ENCODE peak calls at places on chromosomes 7 and 10, in eight cellular contexts. L is aorta, U is mesendoderm, R is right lobe of liver, Y is HCT116, C is left ventricle myocardium inferior, J is Panc1, E is breast epithelium. N is an unnamed sample. For H3K36me3, the result is how much of the 10 kb centered on the place peaks cover.

GRCh38 chr10:63414481-63415260 is 51.1 kb downstream of the JMJD1C start:
- DNase-seq in C (no peak), L (no peak), U (no peak), Y (no peak), R (no peak), J (no peak), E (no peak), N (no peak)

GRCh38 chr10:95031659-95032058 is 37.6 kb downstream of the CYP2C8 start:
- DNase-seq in L (no peak), R (no peak), J (no peak), Y (no peak), E (no peak), C (no peak), U (peak), N (no peak)

GRCh38 chr7:44966731-44967538 is 11.9 kb downstream of the MYO1G start:
- DNase-seq in C (no peak), U (no peak), R (peak), L (peak), J (no peak), E (no peak), Y (no peak), N (no peak)

GRCh38 chr10:124614003-124614659 is 130.0 kb downstream of the FAM53B start:
- DNase-seq in R (no peak), L (no peak), E (no peak), Y (no peak), J (no peak), U (no peak), C (no peak), N (no peak)

GRCh38 chr10:11024596-11024995 is 6.9 kb downstream of the CELF2 start:
- DNase-seq in E (no peak), U (no peak), C (no peak), L (no peak), Y (no peak), J (no peak), R (no peak), N (no peak)

GRCh38 chr10:60387531-60387930 is 2.1 kb downstream of the ANK3 start:
- DNase-seq in C (no peak), E (no peak), U (no peak), J (no peak), Y (no peak), L (no peak), R (no peak), N (no peak)

GRCh38 chr7:112930787-112931186 is 140.6 kb upstream of the TMEM168 start:
- DNase-seq in L (no peak), J (no peak), C (no peak), U (no peak), Y (no peak), R (no peak), E (no peak), N (no peak)

GRCh38 chr10:127302343-127302742 is 106.0 kb upstream of the INSYN2A start:
- DNase-seq in Y (no peak), E (no peak), J (no peak), C (no peak), R (no peak), L (no peak), U (no peak), N (no peak)

GRCh38 chr10:61411651-61412050 is 41.5 kb downstream of the TMEM26 start:
- DNase-seq in J (no peak), E (no peak), L (no peak), R (no peak), C (no peak), U (no peak), Y (no peak), N (no peak)

GRCh38 chr10:118017850-118018249 is 28.9 kb downstream of the RAB11FIP2 start:
- DNase-seq in E (no peak), R (no peak), J (no peak), U (peak), C (no peak), Y (no peak), L (no peak), N (peak)

GRCh38 chr10:644943-645334 is 44.5 kb downstream of the DIP2C start:
- DNase-seq in Y (no peak), J (no peak), C (no peak), R (no peak), E (no peak), L (no peak), U (no peak), N (no peak)

GRCh38 chr10:30980951-30981616 is 50.6 kb downstream of the ZNF438 start:
- DNase-seq in Y (no peak), R (peak), J (no peak), C (peak), L (no peak), E (no peak), U (no peak), N (no peak)

GRCh38 chr7:96832107-96832506 is 122.5 kb upstream of the SEM1 start:
- DNase-seq in L (no peak), R (no peak), C (no peak), J (no peak), U (no peak), Y (no peak), E (no peak), N (no peak)

GRCh38 chr7:148866362-148866761 is 17.7 kb downstream of the EZH2 start:
- DNase-seq in L (no peak), C (no peak), R (no peak), Y (no peak), J (no peak), U (no peak), E (no peak), N (no peak)

GRCh38 chr7:148941598-148942280 is 57.6 kb upstream of the EZH2 start:
- DNase-seq in Y (peak), J (peak), E (peak), R (peak), L (peak), U (peak), C (peak), N (peak)

GRCh38 chr7:70512719-70513118 is 619.2 kb upstream of the GALNT17 start:
- DNase-seq in Y (no peak), L (no peak), J (no peak), C (no peak), E (no peak), R (no peak), U (no peak), N (no peak)

GRCh38 chr10:5424751-5425150 is 12.4 kb downstream of the NET1 start:
- DNase-seq in L (no peak), R (no peak), E (no peak), J (no peak), Y (no peak), C (no peak), U (no peak), N (no peak)

GRCh38 chr10:34768261-34768971 is 46.7 kb downstream of the PARD3 start:
- DNase-seq in L (peak), E (peak), U (peak), C (peak), Y (no peak), R (peak), J (no peak), N (no peak)

GRCh38 chr7:5780801-5781496 is 514 bp downstream of the RNF216 start:
- DNase-seq in U (peak), J (no peak), C (peak), R (peak), L (peak), Y (no peak), E (no peak), N (no peak)

GRCh38 chr10:118003146-118003545 is 43.6 kb downstream of the RAB11FIP2 start:
- DNase-seq in R (no peak), J (no peak), L (no peak), E (no peak), C (no peak), U (no peak), Y (no peak), N (no peak)

GRCh38 chr10:3090914-3091313 is 23.6 kb downstream of the PFKP start:
- DNase-seq in J (no peak), Y (peak), E (no peak), C (peak), R (no peak), U (peak), L (no peak), N (peak)

GRCh38 chr7:124728610-124729009 is 37.0 kb downstream of the GPR37 start:
- DNase-seq in U (no peak), L (no peak), R (no peak), E (no peak), J (no peak), Y (no peak), C (no peak), N (no peak)

GRCh38 chr10:23344251-23344841 is at the start of gene C10orf67:
- DNase-seq in E (no peak), R (no peak), L (peak), C (peak), Y (no peak), J (no peak), U (peak), N (peak)

GRCh38 chr7:98860069-98860468 is 9.7 kb downstream of the TMEM130 start:
- DNase-seq in R (no peak), Y (no peak), J (no peak), L (peak), U (no peak), C (no peak), E (no peak), N (no peak)

GRCh38 chr10:72105098-72105475 is 16.7 kb upstream of the SPOCK2 start:
- DNase-seq in Y (no peak), U (no peak), J (no peak), E (no peak), R (no peak), L (no peak), C (no peak), N (no peak)

GRCh38 chr10:100904903-100905302 is 7.9 kb upstream of the SLF2 start:
- DNase-seq in C (no peak), R (no peak), J (no peak), L (no peak), Y (no peak), U (no peak), E (no peak), N (no peak)

GRCh38 chr7:73770860-73771665 is 993 bp upstream of the CLDN3 start:
- DNase-seq in E (no peak), Y (no peak), R (no peak), U (no peak), C (no peak), J (no peak), L (no peak), N (no peak)

GRCh38 chr10:77287647-77288120 is 349.9 kb downstream of the KCNMA1 start:
- DNase-seq in L (no peak), E (no peak), Y (no peak), U (peak), J (no peak), R (peak), C (no peak), N (no peak)

GRCh38 chr10:80471009-80471408 is 16.9 kb downstream of the TSPAN14 start:
- DNase-seq in E (no peak), R (no peak), Y (no peak), L (no peak), C (no peak), J (no peak), U (no peak), N (no peak)

GRCh38 chr10:72276421-72277339 is 3.0 kb downstream of the DDIT4 start:
- DNase-seq in J (no peak), U (peak), L (no peak), R (peak), E (no peak), C (no peak), Y (peak), N (no peak)

GRCh38 chr10:24721254-24722106 is 2.2 kb downstream of the ARHGAP21 start:
- DNase-seq in L (peak), J (no peak), R (no peak), U (peak), Y (no peak), C (peak), E (peak), N (peak)

DNA sequence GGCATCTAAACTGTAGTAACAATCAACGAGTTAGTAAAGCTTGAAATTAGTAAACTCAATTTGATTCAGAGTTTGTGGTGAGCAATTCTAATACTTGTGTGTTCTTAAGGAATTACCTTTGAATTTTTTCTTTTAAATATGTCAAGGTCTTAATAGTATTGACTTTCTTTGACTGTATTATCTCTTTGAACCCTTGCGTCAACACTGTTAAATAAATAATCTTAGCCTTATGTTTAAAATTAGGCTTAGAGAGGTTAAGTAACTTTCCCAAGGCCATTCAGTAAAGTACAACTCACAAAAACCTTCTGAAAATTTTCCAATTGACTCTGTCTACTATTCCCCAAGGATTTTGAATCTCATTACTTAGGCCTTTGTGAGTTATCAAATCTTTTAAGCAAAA is 716.4 kb downstream of the NRG3 start:
- DNase-seq in R (no peak), U (no peak), E (no peak), J (no peak), C (no peak), L (no peak), Y (no peak), N (no peak)
- H3K36me3 ChIP-seq in R (under half), U (under half), E (under half), J (under half), C (under half), L (under half), Y (under half), N (under half)

DNA sequence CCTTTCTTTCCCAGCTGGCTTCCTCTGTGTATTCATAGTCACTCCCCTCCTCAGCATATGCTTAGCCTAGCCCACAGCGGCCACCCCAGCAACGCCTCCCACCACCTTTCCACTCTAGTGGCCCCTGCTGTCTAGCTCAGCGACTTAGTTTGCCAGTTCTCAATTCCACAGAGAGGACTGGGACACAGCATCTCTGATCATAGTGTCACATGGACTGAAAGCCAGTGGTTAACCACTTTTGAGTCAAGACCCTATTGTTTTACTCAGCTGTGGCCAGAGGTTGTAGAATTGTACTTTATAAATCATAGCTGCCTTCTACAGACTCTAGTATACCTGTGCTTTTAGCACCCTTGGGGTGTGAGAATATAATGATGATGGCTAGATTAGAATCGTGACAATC is 643.1 kb downstream of the SUGCT start:
- DNase-seq in Y (no peak), R (no peak), E (no peak), L (no peak), U (no peak), J (no peak), C (no peak), N (no peak)
- H3K36me3 ChIP-seq in Y (under half), R (under half), E (under half), L (under half), U (under half), J (under half), C (under half), N (under half)

GRCh38 chr7:127692200-127692599 is 40.2 kb downstream of the SND1 start:
- DNase-seq in R (no peak), Y (no peak), L (no peak), C (no peak), E (no peak), U (no peak), J (no peak), N (no peak)
- H3K36me3 ChIP-seq in R (under half), Y (under half), L (under half), C (half or more), E (under half), U (under half), J (under half), N (under half)

GRCh38 chr7:36870625-36871354 is 146.5 kb upstream of the AOAH start:
- DNase-seq in L (no peak), C (no peak), Y (no peak), R (no peak), U (peak), J (no peak), E (no peak), N (no peak)
- H3K36me3 ChIP-seq in L (under half), C (under half), Y (under half), R (under half), U (under half), J (under half), E (under half), N (under half)

DNA sequence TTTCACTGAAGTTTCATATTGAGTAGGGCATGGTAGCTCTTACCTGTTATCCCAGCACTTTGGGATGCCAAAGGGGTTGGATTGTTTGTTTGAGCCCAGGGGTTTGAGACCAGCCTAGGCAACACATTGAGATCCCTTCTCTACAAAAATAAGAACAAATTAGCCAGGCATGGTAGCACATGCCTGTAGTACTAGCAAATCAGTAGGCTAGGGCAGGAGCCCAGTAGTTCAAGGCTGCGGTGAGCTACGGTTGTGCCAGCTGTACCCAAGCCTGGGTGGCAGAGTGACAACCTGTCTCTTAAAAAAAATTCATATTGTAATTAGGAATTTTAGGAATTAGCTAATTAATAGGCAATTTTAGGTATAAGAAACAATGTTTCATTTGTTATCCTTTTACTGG is 18.0 kb downstream of the BBIP1 start:
- DNase-seq in R (no peak), U (no peak), L (no peak), E (no peak), C (no peak), J (no peak), Y (no peak), N (no peak)
- H3K36me3 ChIP-seq in R (under half), U (under half), L (under half), E (under half), C (under half), J (under half), Y (under half), N (under half)

DNA sequence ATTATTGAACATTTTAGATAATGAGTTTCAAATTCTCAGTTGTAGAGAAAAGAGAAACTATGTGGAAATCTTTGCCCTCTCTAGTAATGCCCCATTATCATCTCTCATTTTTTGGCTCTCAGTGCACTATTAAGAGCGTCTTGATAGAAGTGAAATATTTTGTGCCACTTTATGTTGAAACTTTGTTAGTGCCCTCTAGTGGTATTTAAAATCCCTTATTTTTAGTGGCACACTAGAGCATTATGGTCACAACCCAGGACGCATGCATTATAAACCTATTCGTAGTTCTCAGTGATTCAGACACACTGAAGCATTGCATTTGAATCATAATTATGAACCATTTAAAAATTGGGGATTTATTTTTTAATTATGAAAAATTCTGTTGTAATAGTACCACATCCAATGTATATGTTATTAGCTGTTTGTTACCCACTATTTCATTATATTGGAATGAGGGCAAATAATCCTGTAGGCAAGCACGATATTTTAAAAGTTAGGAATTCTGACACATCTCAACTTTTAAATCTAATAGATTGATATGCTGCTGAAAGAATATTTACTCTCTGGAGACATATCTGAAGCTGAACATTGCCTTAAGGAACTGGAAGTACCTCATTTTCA is 21.9 kb downstream of the PDCD4 start:
- DNase-seq in R (no peak), L (no peak), J (no peak), U (peak), E (no peak), C (no peak), Y (peak), N (peak)
- H3K36me3 ChIP-seq in R (half or more), L (under half), J (under half), U (under half), E (under half), C (half or more), Y (under half), N (under half)